ENCODE peak calls at places on chromosomes 2 and 18, in five cellular contexts. S is upper lobe of left lung, V is testis, P is A673, D is HL-60. K is an unnamed sample.

GRCh38 chr2:109382946-109383345 is 230.8 kb downstream of the SEPTIN10 start:
- DNase-seq in V (peak), P (peak), S (peak), D (no peak), K (peak)

GRCh38 chr2:230827774-230828271 is 36.9 kb upstream of the ITM2C start:
- DNase-seq in P (no peak), S (no peak), V (no peak), D (no peak), K (no peak)

GRCh38 chr2:179097131-179097530 is 47.2 kb upstream of the CCDC141 start:
- DNase-seq in D (no peak), S (no peak), V (no peak), P (no peak), K (no peak)

GRCh38 chr2:200373973-200374416 is 67.5 kb downstream of the SPATS2L start:
- DNase-seq in P (no peak), S (no peak), V (no peak), D (no peak), K (no peak)

GRCh38 chr2:220510668-220511067 is 883.2 kb downstream of the SLC4A3 start:
- DNase-seq in P (no peak), D (no peak), S (no peak), V (no peak), K (no peak)

GRCh38 chr2:171244970-171245782 is 84.5 kb upstream of the TLK1 start:
- DNase-seq in S (no peak), P (peak), V (no peak), D (no peak), K (no peak)

GRCh38 chr18:10536270-10536669 is 10.4 kb downstream of the NAPG start:
- DNase-seq in S (no peak), V (no peak), P (no peak), D (no peak), K (no peak)

GRCh38 chr2:172953970-172954852 is 121.4 kb upstream of the MAP3K20 start:
- DNase-seq in P (no peak), V (no peak), S (no peak), D (no peak), K (no peak)

GRCh38 chr2:136439277-136439676 is 321.3 kb upstream of the CXCR4 start:
- DNase-seq in S (no peak), V (no peak), P (no peak), D (no peak), K (no peak)

GRCh38 chr2:19762959-19763605 is 138.7 kb downstream of the TTC32 start:
- DNase-seq in P (no peak), S (no peak), V (no peak), D (no peak), K (no peak)

GRCh38 chr2:222440670-222441422 is 16.5 kb downstream of the SGPP2 start:
- DNase-seq in D (no peak), P (no peak), S (no peak), V (peak), K (peak)

GRCh38 chr2:120486946-120487345 is 141.0 kb downstream of the INHBB start:
- DNase-seq in D (no peak), S (no peak), V (no peak), P (peak), K (no peak)

GRCh38 chr2:237687666-237688065 is 60.3 kb downstream of the LRRFIP1 start:
- DNase-seq in D (peak), S (no peak), V (peak), P (peak), K (peak)

GRCh38 chr2:239674981-239675855 is 274.4 kb upstream of the HDAC4 start:
- DNase-seq in S (no peak), P (no peak), D (no peak), V (no peak), K (no peak)

GRCh38 chr2:217733461-217733860 is 269.3 kb downstream of the TNS1 start:
- DNase-seq in D (no peak), S (no peak), P (no peak), V (no peak), K (no peak)

GRCh38 chr18:40314199-40314598 is 1640.8 kb upstream of the PIK3C3 start:
- DNase-seq in V (no peak), S (no peak), P (no peak), D (no peak), K (no peak)

GRCh38 chr18:40313030-40313642 is 1641.9 kb upstream of the PIK3C3 start:
- DNase-seq in P (no peak), V (no peak), S (no peak), D (no peak), K (no peak)
- H3K4me3 ChIP-seq in P (no peak), V (no peak), S (no peak), D (no peak), K (no peak)

DNA sequence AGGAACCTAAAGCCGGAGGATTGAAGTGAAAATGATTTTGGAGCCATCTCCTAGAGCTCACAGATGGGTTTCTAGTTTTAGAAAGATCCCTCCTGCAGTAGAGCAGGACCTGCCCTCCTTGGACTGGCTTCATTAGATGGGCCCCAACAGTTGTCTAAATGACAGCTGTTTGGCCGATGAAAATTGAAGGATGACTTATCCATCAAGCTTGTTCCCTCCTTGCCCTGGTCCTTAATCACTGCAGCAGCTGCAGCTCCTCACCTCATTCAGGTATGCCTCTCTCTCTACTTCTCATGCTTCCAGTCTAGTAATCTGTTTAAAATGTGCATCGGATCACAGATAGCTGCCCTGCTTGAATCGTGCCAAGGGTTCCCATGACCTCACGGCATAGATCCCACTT is 677.6 kb downstream of the BCL11A start:
- DNase-seq in S (no peak), D (no peak), P (no peak), V (no peak), K (no peak)
- H3K4me3 ChIP-seq in S (no peak), D (no peak), P (no peak), V (no peak), K (no peak)

GRCh38 chr2:74002515-74003391 is 18.0 kb downstream of the TET3 start:
- DNase-seq in S (peak), V (peak), D (no peak), P (peak), K (peak)

GRCh38 chr2:74005786-74006185 is 21.1 kb downstream of the TET3 start:
- DNase-seq in S (no peak), P (no peak), D (no peak), V (peak), K (no peak)

GRCh38 chr2:74006424-74006823 is 21.7 kb downstream of the TET3 start:
- DNase-seq in S (no peak), D (no peak), P (no peak), V (peak), K (no peak)

GRCh38 chr2:74003494-74004211 is 18.9 kb downstream of the TET3 start:
- DNase-seq in V (no peak), D (no peak), P (peak), S (no peak), K (peak)

DNA sequence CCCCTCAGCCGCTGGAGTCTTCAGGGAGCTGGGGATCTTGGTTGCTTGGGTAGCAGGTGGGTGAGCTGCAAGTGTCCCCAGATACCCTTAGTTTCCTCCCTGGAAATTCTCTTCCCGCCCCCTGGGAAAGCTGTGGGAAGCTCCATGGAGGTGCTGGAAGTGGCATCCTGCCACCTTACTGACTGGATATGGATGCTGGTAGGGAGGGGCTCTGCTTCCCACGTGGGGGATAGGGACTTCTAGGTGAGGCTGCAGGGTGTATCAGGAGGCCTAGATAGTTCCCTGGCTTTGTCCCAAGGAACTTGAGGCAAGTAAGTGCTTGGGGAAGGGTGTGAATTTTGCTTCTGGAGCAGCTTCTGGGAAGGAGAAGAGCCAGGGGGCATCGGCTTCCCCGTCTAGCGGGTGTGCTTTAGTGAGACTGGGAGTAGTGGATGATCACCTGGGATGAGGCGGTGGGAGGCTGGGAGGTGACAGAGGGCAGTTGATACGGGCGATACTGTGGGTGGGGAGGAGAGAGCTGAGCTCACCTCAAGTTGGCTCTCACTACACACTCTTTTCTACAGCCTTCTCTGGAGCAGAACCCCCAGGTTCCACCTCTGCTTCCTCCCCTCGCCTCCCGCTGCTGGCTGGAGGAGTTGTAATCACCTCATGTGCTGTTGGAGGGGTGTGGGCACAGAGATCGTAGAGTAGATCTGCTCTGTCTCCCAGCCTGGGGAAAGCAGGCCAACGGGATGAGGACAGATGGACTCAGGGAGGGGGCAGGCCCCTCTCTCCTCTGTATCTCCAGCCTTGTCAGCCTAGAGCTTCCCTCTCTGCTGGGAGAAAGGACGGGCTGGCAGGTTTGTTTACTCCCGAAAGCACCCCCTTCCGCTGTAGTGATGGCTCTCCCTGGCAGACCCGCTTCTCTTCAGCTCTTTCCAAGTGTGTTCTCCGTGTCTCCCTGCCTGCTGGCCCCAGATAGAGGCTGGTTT is 19.8 kb downstream of the TET3 start:
- DNase-seq in V (no peak), S (no peak), P (no peak), D (no peak), K (no peak)
- H3K4me3 ChIP-seq in V (no peak), S (no peak), P (peak), D (no peak), K (no peak)

GRCh38 chr2:38957972-38958371 is 68.3 kb downstream of the ARHGEF33 start:
- DNase-seq in S (no peak), P (no peak), D (no peak), V (no peak), K (no peak)

GRCh38 chr2:38960609-38961320 is 71.1 kb downstream of the ARHGEF33 start:
- DNase-seq in P (no peak), V (peak), S (no peak), D (no peak), K (no peak)

GRCh38 chr2:38959938-38960608 is 70.4 kb downstream of the ARHGEF33 start:
- DNase-seq in P (peak), D (peak), V (peak), S (peak), K (peak)

GRCh38 chr2:38959464-38959863 is 69.8 kb downstream of the ARHGEF33 start:
- DNase-seq in D (no peak), V (no peak), S (no peak), P (no peak), K (no peak)
- H3K4me3 ChIP-seq in D (no peak), V (peak), S (no peak), P (no peak), K (peak)

GRCh38 chr2:73987948-73988700 is 3.4 kb downstream of the TET3 start:
- DNase-seq in S (no peak), D (no peak), P (no peak), V (no peak), K (no peak)
- H3K4me3 ChIP-seq in S (no peak), D (peak), P (peak), V (no peak), K (no peak)

GRCh38 chr2:48316753-48317750 is 212.9 kb upstream of the STON1 start:
- DNase-seq in D (no peak), V (no peak), S (no peak), P (no peak), K (no peak)
- H3K4me3 ChIP-seq in D (peak), V (no peak), S (no peak), P (peak), K (no peak)

DNA sequence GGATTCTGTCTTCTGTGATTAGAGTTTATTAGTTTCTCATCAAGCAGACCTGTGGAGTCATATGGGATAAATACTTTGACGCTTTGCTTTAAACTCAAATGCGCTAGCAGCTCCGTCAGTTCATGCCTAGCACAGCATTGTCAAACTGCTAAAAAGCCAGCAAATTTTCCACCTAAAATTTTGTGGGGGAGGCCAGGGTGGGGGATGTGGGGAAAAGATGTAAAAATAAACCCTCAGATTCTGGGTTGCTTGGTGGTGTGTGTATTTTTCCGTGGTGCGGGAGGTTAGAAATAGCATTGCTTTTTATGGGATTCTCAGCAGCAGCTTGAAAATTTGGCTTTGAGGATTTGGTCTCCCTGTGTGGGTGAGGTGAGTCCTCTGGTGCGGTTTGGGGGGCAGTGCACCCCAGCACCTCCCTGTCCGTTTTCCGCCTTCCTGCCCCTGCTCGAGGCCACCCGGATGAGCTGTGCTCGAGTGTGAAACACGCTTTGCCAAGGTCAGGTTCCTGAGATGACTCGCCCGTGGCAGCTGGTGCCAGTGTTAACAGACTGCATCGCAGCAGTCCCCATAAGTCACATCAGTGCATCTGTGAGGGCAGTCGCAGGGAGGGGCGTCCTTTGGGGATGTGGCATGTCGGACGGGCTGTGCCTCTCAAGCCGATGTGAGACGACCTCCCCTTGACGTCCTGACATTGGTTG is 65.9 kb downstream of the LDLRAD4 start:
- DNase-seq in V (no peak), P (no peak), S (no peak), D (no peak), K (no peak)
- H3K4me3 ChIP-seq in V (no peak), P (no peak), S (no peak), D (no peak), K (no peak)

DNA sequence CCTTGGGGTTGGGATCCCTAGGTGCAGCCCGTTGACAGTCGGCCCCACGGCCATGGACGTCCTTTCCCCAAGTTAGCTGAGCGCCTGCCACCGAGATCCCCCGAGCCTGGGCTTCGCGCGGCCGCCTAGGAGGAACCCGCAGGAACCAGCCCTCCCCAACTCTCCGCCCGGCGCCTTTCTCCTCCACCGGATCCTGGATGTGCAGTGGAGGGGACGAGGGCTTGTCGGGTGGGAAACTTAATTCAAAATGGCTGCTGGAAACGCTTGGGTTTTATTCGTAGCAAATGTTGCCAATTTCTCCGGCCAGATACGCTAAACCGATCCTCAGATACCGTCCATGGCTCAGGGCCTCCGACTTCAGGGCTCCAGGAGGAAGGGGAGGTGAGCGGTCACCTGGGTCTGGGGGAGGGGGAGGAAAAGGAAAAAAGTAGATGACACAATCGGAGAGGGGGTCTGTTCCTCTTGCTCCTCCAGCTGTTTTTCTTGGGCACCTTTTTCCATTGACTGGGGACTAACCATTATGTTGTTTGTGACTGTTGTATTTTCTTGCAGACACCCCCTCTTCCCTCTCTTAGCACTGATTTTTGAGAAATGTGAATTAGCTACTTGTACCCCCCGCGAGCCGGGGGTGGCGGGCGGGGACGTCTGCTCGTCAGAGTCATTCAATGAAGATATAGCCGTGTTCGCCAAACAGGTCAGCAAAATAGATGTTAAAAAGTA is 4.5 kb downstream of the MEIS1 start:
- DNase-seq in V (no peak), D (no peak), S (peak), P (peak), K (no peak)
- H3K4me3 ChIP-seq in V (peak), D (no peak), S (peak), P (peak), K (peak)

K was measured in skeletal muscle cell.